ENCODE peak calls at places on chromosomes 7 and 10, in seven cellular contexts. I, X, H, F, D, S and G are unnamed samples. For H3K27me3, the result is how much of the 10 kb centered on the place peaks cover.

GRCh38 chr10:60646966-60647796 is 131.1 kb upstream of the CDK1 start:
- DNase-seq in I (no peak), X (peak), H (peak), F (peak), D (no peak), S (peak), G (peak)

GRCh38 chr10:91602449-91602848 is 30.4 kb downstream of the PPP1R3C start:
- DNase-seq in I (no peak), X (no peak), H (no peak), F (no peak), D (no peak), S (no peak), G (no peak)

GRCh38 chr7:22667562-22668239 is 59.3 kb upstream of the IL6 start:
- DNase-seq in I (no peak), X (no peak), H (peak), F (peak), D (no peak), S (peak), G (no peak)

GRCh38 chr7:1040790-1041189 is 3.6 kb upstream of the GPR146 start:
- DNase-seq in I (peak), X (no peak), H (peak), F (peak), D (no peak), S (peak), G (no peak)

GRCh38 chr7:108002726-108003590 is at the start of gene LAMB1:
- DNase-seq in I (peak), X (no peak), H (peak), F (peak), D (peak), S (no peak), G (peak)

GRCh38 chr7:82050792-82051191 is 280.9 kb upstream of the HGF start:
- DNase-seq in I (no peak), X (no peak), H (peak), F (peak), D (no peak), S (no peak), G (no peak)

GRCh38 chr7:111199643-111200042 is 108.7 kb downstream of the LRRN3 start:
- DNase-seq in I (no peak), X (no peak), H (no peak), F (peak), D (no peak), S (no peak), G (no peak)

GRCh38 chr7:94266278-94266677 is 128.4 kb upstream of the COL1A2 start:
- DNase-seq in I (peak), X (no peak), H (peak), F (peak), D (no peak), S (no peak), G (peak)

GRCh38 chr10:110859947-110860376 is 11.8 kb upstream of the PDCD4 start:
- DNase-seq in I (no peak), X (no peak), H (peak), F (peak), D (no peak), S (peak), G (no peak)

GRCh38 chr7:114083714-114084113 is 164.9 kb upstream of the PPP1R3A start:
- DNase-seq in I (no peak), X (no peak), H (no peak), F (no peak), D (no peak), S (no peak), G (no peak)

GRCh38 chr7:66374141-66374540 is 169.0 kb downstream of the TPST1 start:
- DNase-seq in I (peak), X (no peak), H (peak), F (no peak), D (no peak), S (no peak), G (no peak)

GRCh38 chr10:43026039-43026973 is 50.6 kb upstream of the RET start:
- DNase-seq in I (no peak), X (no peak), H (no peak), F (no peak), D (peak), S (no peak), G (no peak)

GRCh38 chr10:484441-484924 is 205.0 kb downstream of the DIP2C start:
- DNase-seq in I (peak), X (peak), H (peak), F (peak), D (peak), S (no peak), G (peak)

GRCh38 chr7:120308171-120308570 is 35.2 kb downstream of the KCND2 start:
- DNase-seq in I (no peak), X (no peak), H (no peak), F (no peak), D (no peak), S (no peak), G (no peak)

GRCh38 chr7:122248472-122248871 is 56.1 kb downstream of the FEZF1 start:
- DNase-seq in I (no peak), X (no peak), H (no peak), F (no peak), D (no peak), S (no peak), G (no peak)

GRCh38 chr7:158781217-158781975 is 47.9 kb downstream of the ESYT2 start:
- DNase-seq in I (no peak), X (no peak), H (no peak), F (no peak), D (no peak), S (no peak), G (no peak)

GRCh38 chr7:106021211-106022067 is 58.4 kb downstream of the CDHR3 start:
- DNase-seq in I (no peak), X (no peak), H (no peak), F (peak), D (no peak), S (no peak), G (no peak)

GRCh38 chr10:102775973-102776669 is 32.4 kb downstream of the WBP1L start:
- DNase-seq in I (peak), X (no peak), H (peak), F (peak), D (peak), S (peak), G (peak)

GRCh38 chr10:76738991-76739390 is 898.6 kb downstream of the KCNMA1 start:
- DNase-seq in I (no peak), X (no peak), H (no peak), F (no peak), D (no peak), S (no peak), G (no peak)

GRCh38 chr7:40986351-40986873 is 716.5 kb downstream of the INHBA start:
- DNase-seq in I (no peak), X (no peak), H (peak), F (peak), D (no peak), S (peak), G (no peak)

GRCh38 chr10:48455055-48455391 is 148.5 kb downstream of the MAPK8 start:
- DNase-seq in I (no peak), X (no peak), H (no peak), F (no peak), D (peak), S (no peak), G (no peak)

GRCh38 chr7:120714945-120715344 is 143.0 kb downstream of the TSPAN12 start:
- DNase-seq in I (no peak), X (no peak), H (peak), F (peak), D (no peak), S (no peak), G (peak)

GRCh38 chr10:68471063-68471585 is 649 bp downstream of the DNA2 start:
- DNase-seq in I (no peak), X (no peak), H (no peak), F (no peak), D (no peak), S (no peak), G (no peak)

GRCh38 chr10:91742189-91742588 is 56.0 kb upstream of the TNKS2 start:
- DNase-seq in I (no peak), X (no peak), H (no peak), F (peak), D (no peak), S (no peak), G (no peak)

GRCh38 chr10:33238643-33239042 is 95.8 kb downstream of the NRP1 start:
- DNase-seq in I (no peak), X (no peak), H (no peak), F (peak), D (no peak), S (peak), G (no peak)

GRCh38 chr10:381805-382204 is 246.6 kb downstream of the ZMYND11 start:
- DNase-seq in I (no peak), X (no peak), H (no peak), F (no peak), D (no peak), S (no peak), G (no peak)

GRCh38 chr10:101601541-101601940 is 13.4 kb downstream of the DPCD start:
- DNase-seq in I (no peak), X (no peak), H (no peak), F (no peak), D (peak), S (no peak), G (peak)

GRCh38 chr10:103733002-103733419 is 122.4 kb downstream of the SH3PXD2A start:
- DNase-seq in I (no peak), X (no peak), H (no peak), F (no peak), D (no peak), S (no peak), G (no peak)

GRCh38 chr10:61898435-61898778 is 3.1 kb upstream of the ARID5B start:
- DNase-seq in I (no peak), X (no peak), H (no peak), F (no peak), D (no peak), S (no peak), G (no peak)

GRCh38 chr10:26215923-26216576 is 524 bp upstream of the GAD2 start:
- DNase-seq in I (no peak), X (no peak), H (peak), F (no peak), D (peak), S (no peak), G (peak)

GRCh38 chr7:92698237-92698841 is 108.1 kb upstream of the FAM133B start:
- DNase-seq in I (no peak), X (no peak), H (peak), F (peak), D (no peak), S (peak), G (peak)

GRCh38 chr7:150587551-150587950 is 20.4 kb downstream of the GIMAP4 start:
- DNase-seq in I (no peak), X (no peak), H (no peak), F (no peak), D (no peak), S (no peak), G (no peak)

GRCh38 chr10:66813122-66813521 is 112.7 kb upstream of the LRRTM3 start:
- DNase-seq in I (no peak), X (no peak), H (no peak), F (no peak), D (no peak), S (no peak), G (no peak)

GRCh38 chr7:411677-412312 is 107.9 kb downstream of the PDGFA start:
- DNase-seq in I (no peak), X (no peak), H (no peak), F (no peak), D (no peak), S (no peak), G (no peak)

GRCh38 chr7:30159153-30159552 is 24.4 kb downstream of the MTURN start:
- DNase-seq in I (no peak), X (no peak), H (no peak), F (no peak), D (no peak), S (no peak), G (no peak)

GRCh38 chr7:88845091-88845490 is 49.6 kb upstream of the TEX47 start:
- DNase-seq in I (no peak), X (no peak), H (no peak), F (no peak), D (no peak), S (no peak), G (no peak)

GRCh38 chr7:116691664-116692063 is 19.7 kb downstream of the MET start:
- DNase-seq in I (no peak), X (no peak), H (peak), F (peak), D (no peak), S (no peak), G (no peak)

GRCh38 chr10:24910574-24910973 is 41.8 kb downstream of the PRTFDC1 start:
- DNase-seq in I (no peak), X (no peak), H (no peak), F (no peak), D (no peak), S (no peak), G (no peak)

DNA sequence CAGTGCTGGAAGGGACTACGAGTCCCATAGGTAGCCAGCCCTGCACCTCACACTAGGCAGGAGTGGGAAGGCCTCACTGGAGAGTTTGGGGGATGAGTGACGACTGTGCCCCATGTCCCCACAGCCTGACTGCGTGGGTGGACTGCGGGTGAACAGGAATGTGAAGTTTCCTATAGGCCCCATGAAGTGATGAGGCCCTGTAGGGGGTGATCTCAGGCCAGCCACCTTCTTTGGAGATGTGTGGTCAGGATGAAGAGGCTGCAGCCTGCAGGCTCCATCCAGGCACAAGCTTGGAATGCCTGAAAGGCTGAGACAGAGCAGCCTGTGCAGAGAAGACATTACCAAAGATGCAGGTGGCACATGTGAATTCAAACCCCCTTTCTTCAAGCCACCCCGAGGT is 94.9 kb downstream of the CPXM2 start:
- DNase-seq in I (no peak), X (no peak), H (no peak), F (no peak), D (no peak), S (no peak), G (no peak)
- TF ChIP-seq CTCF in I (no peak), X (no peak), H (no peak), F (no peak), D (no peak), S (no peak), G (no peak)

DNA sequence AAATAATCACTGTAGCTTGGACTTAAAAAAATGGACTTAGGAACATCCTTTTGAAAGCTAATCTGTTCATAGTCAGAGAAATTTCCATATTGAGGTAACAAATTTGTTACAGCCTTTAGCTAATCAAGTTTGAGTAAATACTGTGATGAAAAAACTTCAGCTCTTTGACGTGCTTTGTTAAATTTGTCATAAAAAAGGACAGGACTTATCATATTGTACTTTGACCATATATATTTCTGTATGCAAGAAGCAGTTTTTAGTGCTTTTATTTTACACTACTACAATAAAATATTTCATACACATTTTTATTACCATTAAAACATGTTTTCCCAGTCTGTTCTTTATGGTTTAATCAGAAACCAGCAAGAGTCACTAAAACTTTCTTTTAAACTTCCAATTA is 14.5 kb upstream of the CYCS start:
- DNase-seq in I (no peak), X (no peak), H (no peak), F (no peak), D (no peak), S (no peak), G (no peak)
- H3K27ac ChIP-seq in I (no peak), X (no peak), H (no peak), F (no peak), D (no peak), S (no peak), G (no peak)

GRCh38 chr7:19114591-19114855 is 2.9 kb downstream of the TWIST1 start:
- DNase-seq in I (no peak), X (no peak), H (peak), F (peak), D (no peak), S (no peak), G (no peak)

GRCh38 chr7:19113001-19113349 is 4.5 kb downstream of the TWIST1 start:
- DNase-seq in I (no peak), X (no peak), H (no peak), F (no peak), D (no peak), S (no peak), G (no peak)

GRCh38 chr7:19112290-19113000 is 5.0 kb downstream of the TWIST1 start:
- DNase-seq in I (no peak), X (no peak), H (peak), F (peak), D (no peak), S (no peak), G (no peak)

GRCh38 chr7:19116121-19117080 is 1.0 kb downstream of the TWIST1 start:
- DNase-seq in I (no peak), X (no peak), H (peak), F (peak), D (peak), S (no peak), G (peak)

GRCh38 chr7:19113855-19114590 is 3.4 kb downstream of the TWIST1 start:
- DNase-seq in I (no peak), X (no peak), H (peak), F (peak), D (no peak), S (no peak), G (no peak)
- H3K27me3 ChIP-seq in I (under half), X (half or more), H (under half), F (under half), D (half or more), S (under half), G (half or more)

DNA sequence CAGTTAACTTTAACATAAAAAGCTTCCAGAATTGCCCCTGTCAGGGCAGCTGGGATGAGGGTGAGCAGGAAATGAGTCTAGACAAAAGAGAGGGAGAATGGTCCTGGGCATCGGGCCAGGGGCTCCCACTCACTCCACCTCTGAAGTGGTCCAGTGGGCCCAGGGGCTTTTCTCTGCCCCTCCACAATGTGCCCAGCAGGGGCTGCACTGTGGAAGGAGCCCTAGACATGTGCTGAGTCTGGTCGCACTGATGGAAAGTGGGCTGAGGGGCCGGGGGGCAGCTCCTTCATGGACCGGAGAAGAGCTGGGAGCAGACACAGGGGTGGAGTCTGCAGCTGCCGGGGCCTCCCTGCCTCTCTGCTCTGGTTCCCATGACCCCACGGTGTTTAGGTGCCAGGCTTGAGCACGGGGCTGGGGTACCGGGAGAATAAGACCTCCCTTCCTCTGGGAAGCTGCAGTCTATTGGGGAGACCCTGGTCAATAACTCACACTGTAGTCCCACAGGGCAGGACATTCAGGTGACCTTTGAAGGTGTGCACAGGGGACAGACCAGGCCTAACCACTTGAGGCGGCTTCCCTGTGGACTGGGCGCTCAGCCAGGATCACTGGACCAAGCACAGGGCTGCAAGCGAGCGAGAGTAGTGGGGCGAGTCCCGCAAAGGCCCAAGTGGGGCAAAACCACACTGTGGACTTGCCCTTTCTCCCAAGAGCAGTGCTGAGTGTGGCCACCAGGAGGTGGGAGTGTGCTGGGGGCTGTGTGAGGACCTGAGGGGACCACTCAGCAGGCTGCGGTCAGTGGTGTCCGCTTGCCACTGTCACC is 6.1 kb downstream of the ADCY1 start:
- DNase-seq in I (no peak), X (no peak), H (no peak), F (no peak), D (no peak), S (no peak), G (no peak)
- TF ChIP-seq CTCF in I (no peak), X (no peak), H (peak), F (peak), D (peak), S (peak), G (no peak)

GRCh38 chr7:70405241-70405640 is 726.7 kb upstream of the GALNT17 start:
- DNase-seq in I (no peak), X (no peak), H (no peak), F (no peak), D (no peak), S (no peak), G (no peak)
- H3K27ac ChIP-seq in I (no peak), X (no peak), H (no peak), F (no peak), D (no peak), S (no peak), G (no peak)

DNA sequence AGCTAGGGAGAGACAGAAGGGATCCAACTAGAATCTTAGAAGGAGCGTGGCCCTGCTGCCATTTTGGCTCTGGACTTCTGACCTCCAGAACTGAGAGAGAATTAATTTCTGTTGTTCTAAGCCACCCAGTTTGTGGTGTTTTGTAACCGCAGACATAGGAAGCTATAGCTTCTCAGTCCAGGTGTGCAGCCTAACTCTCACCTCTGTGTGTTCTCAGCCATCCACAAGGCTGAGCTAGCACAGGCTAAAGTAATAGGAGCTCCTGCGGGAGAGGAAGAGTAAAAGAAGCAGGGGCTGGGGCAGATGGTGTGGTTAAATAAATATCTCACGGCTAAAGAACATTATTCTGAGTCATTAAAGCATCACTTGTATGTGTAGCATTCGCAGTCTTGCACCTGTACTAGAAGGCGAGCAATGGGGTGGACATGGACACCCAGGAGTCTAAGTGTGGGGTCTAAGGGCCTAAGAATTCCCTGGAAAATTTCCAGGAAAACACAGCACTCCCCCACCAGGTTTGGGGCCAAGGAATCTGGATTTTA is 94.1 kb downstream of the AOAH start:
- DNase-seq in I (no peak), X (no peak), H (no peak), F (no peak), D (no peak), S (no peak), G (no peak)
- H3K27me3 ChIP-seq in I (under half), X (under half), H (under half), F (under half), D (under half), S (under half), G (under half)

GRCh38 chr10:17290226-17290625 is 62.2 kb downstream of the VIM start:
- DNase-seq in I (no peak), X (no peak), H (peak), F (peak), D (no peak), S (no peak), G (no peak)
- TF ChIP-seq CTCF in I (peak), X (peak), H (no peak), F (peak), D (peak), S (peak), G (peak)

DNA sequence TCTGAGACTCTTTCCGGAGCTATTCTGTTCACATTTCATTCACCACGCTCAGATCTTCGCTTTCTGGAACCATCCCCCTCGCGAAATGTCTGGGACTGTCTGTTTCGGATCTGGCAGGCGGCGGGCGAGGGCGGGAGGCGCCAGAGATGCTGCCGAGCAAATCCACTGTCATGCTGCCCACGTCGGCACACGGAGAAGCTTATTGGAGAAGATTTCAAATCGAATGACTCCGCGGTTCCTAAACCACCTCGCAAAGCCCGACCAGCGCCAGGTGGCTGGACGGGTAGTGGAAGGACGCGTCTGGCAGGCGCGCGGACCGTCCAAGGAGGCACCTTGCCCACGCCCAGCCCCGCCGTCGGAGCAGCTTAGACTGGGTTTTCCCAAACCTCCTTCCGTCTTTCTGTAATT is 1.6 kb upstream of the OSBPL3 start:
- DNase-seq in I (peak), X (no peak), H (peak), F (peak), D (peak), S (no peak), G (peak)
- H3K27ac ChIP-seq in I (peak), X (no peak), H (no peak), F (peak), D (peak), S (peak), G (no peak)

GRCh38 chr7:27148776-27149641 is 1.4 kb upstream of the HOXA6 start:
- DNase-seq in I (peak), X (no peak), H (no peak), F (peak), D (no peak), S (no peak), G (peak)
- H3K27me3 ChIP-seq in I (under half), X (half or more), H (half or more), F (under half), D (half or more), S (under half), G (under half)